ENCODE peak calls at places on chromosomes 12 and 14, in four cellular contexts. V is SK-N-SH, X is HepG2, J is K562. A is an unnamed sample.

GRCh38 chr12:75505706-75506312 is 5.6 kb downstream of the KRR1 start:
- DNase-seq in V (no peak), X (peak), J (no peak), A (no peak)

GRCh38 chr12:7060353-7060954 is at the start of gene C1S:
- DNase-seq in V (peak), X (peak), J (peak), A (peak)

GRCh38 chr12:131072446-131073230 is 118.9 kb downstream of the ADGRD1 start:
- DNase-seq in V (no peak), X (no peak), J (no peak), A (no peak)

GRCh38 chr12:24360907-24361306 is 411.4 kb upstream of the SOX5 start:
- DNase-seq in V (no peak), X (peak), J (no peak), A (no peak)

GRCh38 chr12:15534870-15535269 is 212.6 kb downstream of the PTPRO start:
- DNase-seq in V (no peak), X (no peak), J (no peak), A (no peak)

GRCh38 chr14:76759589-76759988 is 1.7 kb upstream of the VASH1 start:
- DNase-seq in V (peak), X (no peak), J (peak), A (peak)

GRCh38 chr14:54343276-54344121 is 53.3 kb upstream of the CDKN3 start:
- DNase-seq in V (peak), X (peak), J (no peak), A (no peak)

GRCh38 chr12:122895757-122896636 is at the start of gene VPS37B:
- DNase-seq in V (peak), X (peak), J (peak), A (peak)

GRCh38 chr12:10363665-10363921 is 26.2 kb downstream of the KLRK1 start:
- DNase-seq in V (no peak), X (no peak), J (no peak), A (no peak)

GRCh38 chr14:37600880-37601741 is 5.7 kb downstream of the TTC6 start:
- DNase-seq in V (no peak), X (no peak), J (no peak), A (no peak)

GRCh38 chr14:69464829-69465228 is 19.7 kb upstream of the PLEKHD1 start:
- DNase-seq in V (peak), X (no peak), J (no peak), A (no peak)

GRCh38 chr14:105411017-105411941 is 8.3 kb upstream of the MTA1 start:
- DNase-seq in V (peak), X (no peak), J (peak), A (peak)

GRCh38 chr12:1872448-1872847 is 46.0 kb downstream of the CACNA2D4 start:
- DNase-seq in V (no peak), X (no peak), J (no peak), A (no peak)

GRCh38 chr12:32486158-32486557 is 86.8 kb downstream of the FGD4 start:
- DNase-seq in V (no peak), X (no peak), J (no peak), A (no peak)

GRCh38 chr12:28704477-28705169 is 444.5 kb upstream of the FAR2 start:
- DNase-seq in V (no peak), X (no peak), J (no peak), A (no peak)

GRCh38 chr14:102450206-102451063 is 59.1 kb downstream of the ANKRD9 start:
- DNase-seq in V (no peak), X (no peak), J (no peak), A (no peak)

GRCh38 chr12:28415755-28416154 is 225.5 kb downstream of the CCDC91 start:
- DNase-seq in V (no peak), X (no peak), J (peak), A (no peak)

GRCh38 chr12:97426485-97427116 is 36.0 kb upstream of the RMST start:
- DNase-seq in V (no peak), X (no peak), J (no peak), A (no peak)

GRCh38 chr12:52517005-52517835 is 3.0 kb downstream of the KRT5 start:
- DNase-seq in V (no peak), X (no peak), J (no peak), A (no peak)

GRCh38 chr12:14902465-14902864 is 16.8 kb upstream of the MGP start:
- DNase-seq in V (no peak), X (no peak), J (no peak), A (no peak)

GRCh38 chr12:108589028-108589839 is 8.7 kb downstream of the TMEM119 start:
- DNase-seq in V (peak), X (no peak), J (no peak), A (no peak)

GRCh38 chr12:19032826-19033225 is 96.7 kb upstream of the PLEKHA5 start:
- DNase-seq in V (no peak), X (no peak), J (no peak), A (no peak)

GRCh38 chr12:19036673-19037357 is 92.7 kb upstream of the PLEKHA5 start:
- DNase-seq in V (no peak), X (no peak), J (no peak), A (no peak)

GRCh38 chr12:19035552-19035951 is 94.0 kb upstream of the PLEKHA5 start:
- DNase-seq in V (no peak), X (no peak), J (no peak), A (no peak)

GRCh38 chr12:19033244-19033643 is 96.3 kb upstream of the PLEKHA5 start:
- DNase-seq in V (no peak), X (no peak), J (no peak), A (no peak)

DNA sequence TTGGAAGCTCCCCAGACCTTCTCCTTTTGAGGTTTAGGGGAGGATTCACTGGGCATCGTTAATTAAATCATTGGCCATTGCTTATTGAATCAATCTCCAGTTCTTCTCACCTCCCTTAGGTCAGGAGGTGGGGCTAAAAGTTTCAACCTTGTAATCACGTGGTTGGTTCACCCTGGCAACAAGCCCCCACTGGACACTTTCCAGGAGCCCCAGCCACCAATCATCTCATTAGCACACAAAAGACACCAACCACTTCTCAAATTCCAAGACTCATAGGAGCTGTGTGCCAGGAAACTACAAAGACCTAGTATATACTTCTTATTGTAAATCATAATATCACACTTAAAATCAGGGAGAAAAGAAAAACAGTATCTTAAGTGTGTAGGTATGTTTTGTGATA is 94.6 kb upstream of the PLEKHA5 start:
- DNase-seq in V (no peak), X (no peak), J (no peak), A (no peak)
- TF ChIP-seq FOXJ3 in V (no peak), X (no peak), J (no peak), A (no peak)

GRCh38 chr14:22984959-22985658 is 2.8 kb upstream of the AJUBA start:
- DNase-seq in V (no peak), X (no peak), J (no peak), A (no peak)
- TF ChIP-seq FOXJ3 in V (no peak), X (no peak), J (no peak), A (no peak)

DNA sequence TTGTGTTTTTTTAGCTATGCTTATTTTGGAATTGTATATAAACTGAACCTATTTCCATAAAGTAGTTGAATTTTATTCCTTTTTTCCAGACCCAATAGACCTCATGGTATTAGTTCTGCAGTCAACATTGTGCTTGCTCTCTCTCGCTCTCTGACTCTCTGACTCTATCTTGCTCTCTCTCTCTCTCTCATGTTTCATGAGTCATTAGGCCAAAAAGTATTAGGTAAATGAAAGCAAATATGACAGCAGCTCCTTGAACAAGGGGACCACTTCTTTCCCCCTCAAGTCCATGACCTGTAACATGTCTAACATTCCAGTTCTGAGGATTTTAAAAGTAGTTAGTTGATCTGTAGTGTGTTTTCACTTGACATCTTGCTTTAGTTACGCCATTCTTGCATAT is 14.0 kb upstream of the C12orf71 start:
- DNase-seq in V (no peak), X (no peak), J (no peak), A (no peak)
- TF ChIP-seq FOXJ3 in V (no peak), X (no peak), J (no peak), A (no peak)

DNA sequence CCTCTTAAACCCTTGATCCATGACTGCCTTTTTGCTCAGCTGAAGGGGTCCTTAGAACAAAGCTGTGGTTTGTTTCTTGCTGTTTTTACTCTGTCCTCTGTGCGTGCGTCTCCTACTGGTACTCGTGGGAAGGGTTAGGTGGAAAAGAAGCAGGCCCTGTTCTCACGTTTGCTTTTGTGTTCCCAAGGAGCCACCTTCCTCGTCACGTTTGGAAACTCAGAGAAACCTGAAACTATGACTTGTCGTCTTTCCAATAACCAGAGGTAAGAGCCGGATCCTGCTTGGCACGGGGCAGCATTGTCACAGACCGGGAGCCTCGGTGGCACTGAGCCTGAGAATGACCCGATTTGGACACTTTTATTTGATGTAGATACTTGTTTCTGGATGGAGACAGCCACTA is 13.1 kb downstream of the ZFYVE21 start:
- DNase-seq in V (no peak), X (no peak), J (no peak), A (no peak)
- TF ChIP-seq FOXJ3 in V (no peak), X (no peak), J (no peak), A (no peak)

DNA sequence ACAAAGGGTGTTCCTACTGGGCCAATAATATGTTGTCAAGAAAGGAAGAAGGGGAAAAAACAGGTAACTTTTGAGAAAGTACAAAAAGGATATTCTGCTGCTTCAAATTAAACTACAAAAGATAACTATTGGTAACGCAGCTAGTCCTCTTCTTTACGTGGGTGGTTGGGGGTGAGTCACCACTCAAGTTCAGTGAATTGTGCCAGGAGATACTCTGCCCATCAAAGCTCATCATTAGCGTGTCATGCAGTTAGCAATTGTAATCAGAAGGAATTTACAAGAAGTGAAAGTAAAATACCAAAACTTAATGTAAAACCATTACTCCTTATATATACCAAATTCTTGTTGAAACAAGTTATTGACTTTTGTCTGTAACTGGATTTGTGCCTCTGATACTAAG is 342.0 kb downstream of the NPAS3 start:
- DNase-seq in V (no peak), X (no peak), J (no peak), A (no peak)
- TF ChIP-seq FOXJ3 in V (no peak), X (no peak), J (no peak), A (no peak)

GRCh38 chr12:109765493-109765810 is 51.8 kb downstream of the FAM222A start:
- DNase-seq in V (no peak), X (no peak), J (no peak), A (no peak)
- TF ChIP-seq FOXJ3 in V (no peak), X (no peak), J (no peak), A (no peak)

DNA sequence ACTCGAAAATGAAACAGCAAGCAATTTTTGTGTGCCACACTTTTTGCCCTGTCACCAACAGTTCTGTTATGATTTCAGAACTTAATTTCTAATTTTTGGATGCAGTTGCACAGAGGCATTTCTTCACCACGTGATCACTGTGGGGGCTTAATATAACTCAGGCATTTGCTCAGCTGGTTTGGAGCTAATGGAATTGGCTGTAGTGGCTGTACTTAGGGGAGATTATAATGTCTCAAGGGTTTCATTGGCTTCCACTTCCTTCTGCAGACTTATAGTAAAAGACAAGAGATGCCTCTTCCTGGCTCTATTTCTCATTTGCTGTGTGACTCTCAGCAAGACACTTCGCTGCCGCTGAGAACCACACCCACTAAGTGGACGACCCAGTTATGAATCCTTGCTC is 452.4 kb downstream of the RAD51B start:
- DNase-seq in V (no peak), X (no peak), J (no peak), A (no peak)
- TF ChIP-seq FOXJ3 in V (no peak), X (no peak), J (no peak), A (no peak)

DNA sequence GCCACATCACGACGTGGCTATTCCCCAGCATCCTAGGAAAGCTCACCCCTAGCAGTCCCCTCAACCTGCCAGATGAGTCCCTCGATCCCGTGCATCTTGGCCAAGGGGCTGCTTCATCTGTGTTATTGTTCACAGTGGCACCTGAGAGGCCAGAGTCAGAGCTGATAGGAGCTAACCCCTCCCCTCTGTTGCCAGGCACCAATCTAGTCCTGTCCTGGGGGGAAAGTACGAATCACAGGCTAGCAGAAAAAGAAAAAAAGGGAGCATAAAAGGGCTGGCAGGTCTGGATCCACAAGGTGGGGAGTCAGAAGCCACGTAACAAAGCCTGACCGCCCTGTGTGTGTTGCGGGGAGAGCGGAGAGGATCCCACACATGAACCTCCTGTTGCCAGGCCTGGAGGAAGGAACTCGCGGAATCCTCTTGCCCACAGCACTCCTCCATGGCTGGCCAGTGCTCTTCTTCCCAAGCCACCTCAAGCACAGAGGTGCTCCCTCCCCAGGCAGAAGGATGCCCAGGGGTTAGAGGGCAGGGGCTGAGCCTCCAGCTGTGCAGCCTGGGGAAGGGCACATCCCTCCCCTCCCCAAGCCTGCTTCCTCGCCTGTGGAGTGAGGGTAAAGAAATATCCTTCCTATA is 91.8 kb downstream of the ITPK1 start:
- DNase-seq in V (peak), X (no peak), J (no peak), A (no peak)
- TF ChIP-seq FOXJ3 in V (no peak), X (no peak), J (no peak), A (no peak)

GRCh38 chr12:43786899-43787693 is 19.0 kb downstream of the TWF1 start:
- DNase-seq in V (no peak), X (no peak), J (no peak), A (no peak)
- TF ChIP-seq FOXJ3 in V (no peak), X (no peak), J (no peak), A (no peak)

DNA sequence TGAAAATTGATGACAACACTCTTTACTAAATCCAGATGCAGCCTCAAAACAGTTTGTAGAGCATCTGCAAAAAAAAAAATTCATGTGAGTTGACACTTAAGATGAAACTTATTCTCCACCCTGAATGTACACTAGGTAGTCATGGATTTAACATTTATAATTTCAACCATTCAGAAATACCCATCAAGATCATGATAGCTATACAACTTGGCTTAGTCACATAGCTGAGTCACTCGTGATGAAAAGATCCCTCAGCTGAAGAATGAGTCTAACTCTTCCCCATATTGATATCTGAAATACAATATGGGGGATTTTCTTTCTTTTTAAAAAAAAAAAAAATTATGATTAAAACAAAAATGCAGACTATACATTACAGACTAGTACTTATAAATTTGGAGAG is 104.8 kb upstream of the PLEKHG7 start:
- DNase-seq in V (no peak), X (no peak), J (no peak), A (no peak)
- TF ChIP-seq FOXJ3 in V (no peak), X (no peak), J (no peak), A (no peak)

A was measured in WTC11.